ENCODE peak calls at places on chromosome 14, in ten cellular contexts. L is neural progenitor cell; V is Calu3; B is left cardiac atrium; R is keratinocyte; J is HFFc6; H is NCI-H1694; U is transverse colon; O is Panc1; P is stimulated activated CD8-positive, alpha-beta memory T cell treated with anti-CD3 and anti-CD28 coated beads, Interleukin-4, amount 100 ng/mL, for 24 hours. I is an unnamed sample.

GRCh38 chr14:85416771-85417170 is 113.2 kb upstream of the FLRT2 start:
- DNase-seq in L (no peak), V (no peak), B (no peak), R (peak; percentile 71), J (peak; percentile 72), H (no peak), U (no peak), O (peak; percentile 13), P (no peak), I (no peak)

GRCh38 chr14:20836668-20837338 is 34.2 kb upstream of the RNASE1 start:
- DNase-seq in L (peak; percentile 65), V (peak; percentile 22), B (no peak), R (no peak), J (peak; percentile 44), H (no peak), U (no peak), O (no peak), P (no peak), I (no peak)

GRCh38 chr14:97177016-97177415 is 379.8 kb downstream of the VRK1 start:
- DNase-seq in L (peak; percentile 39), V (peak; percentile 15), B (no peak), R (peak; percentile 35), J (no peak), H (peak; percentile 52), U (no peak), O (peak; percentile 20), P (no peak), I (peak; percentile 31)

GRCh38 chr14:58832010-58832409 is 194.2 kb downstream of the DACT1 start:
- DNase-seq in L (no peak), V (peak; percentile 5), B (no peak), R (no peak), J (no peak), H (peak; percentile 48), U (peak; percentile 14), O (no peak), P (no peak), I (peak; percentile 32)

GRCh38 chr14:59301354-59301753 is 112.9 kb downstream of the DAAM1 start:
- DNase-seq in L (no peak), V (no peak), B (no peak), R (no peak), J (no peak), H (no peak), U (peak; percentile 13), O (no peak), P (no peak), I (no peak)

GRCh38 chr14:30251557-30252100 is 307.3 kb upstream of the G2E3 start:
- DNase-seq in L (no peak), V (no peak), B (no peak), R (no peak), J (no peak), H (no peak), U (no peak), O (no peak), P (no peak), I (no peak)

GRCh38 chr14:69615471-69616407 is 4.3 kb downstream of the SUSD6 start:
- DNase-seq in L (no peak), V (peak; percentile 34), B (peak; percentile 65), R (no peak), J (peak; percentile 61), H (peak; percentile 56), U (peak; percentile 75), O (no peak), P (no peak), I (peak; percentile 65)

GRCh38 chr14:80491131-80491530 is 279.8 kb upstream of the DIO2 start:
- DNase-seq in L (no peak), V (no peak), B (peak; percentile 53), R (no peak), J (peak; percentile 26), H (no peak), U (peak; percentile 27), O (no peak), P (no peak), I (no peak)